ENCODE peak calls at places on chromosome 3, in seven cellular contexts. X, K, U, B, V, A and H are unnamed samples. For H3K27me3, the result is how much of the 10 kb centered on the place peaks cover.

GRCh38 chr3:147384210-147385058 is 21.9 kb downstream of the ZIC4 start:
- DNase-seq in X (no peak), K (no peak), U (no peak), B (no peak), V (no peak), A (no peak), H (no peak)

GRCh38 chr3:150931710-150932109 is 26.5 kb upstream of the MINDY4B start:
- DNase-seq in X (no peak), K (no peak), U (no peak), B (no peak), V (no peak), A (no peak), H (no peak)

GRCh38 chr3:184712579-184713355 is 903 bp upstream of the MAGEF1 start:
- DNase-seq in X (no peak), K (no peak), U (no peak), B (no peak), V (no peak), A (no peak), H (no peak)

GRCh38 chr3:162262145-162262544 is 765.5 kb downstream of the OTOL1 start:
- DNase-seq in X (no peak), K (no peak), U (no peak), B (no peak), V (no peak), A (no peak), H (no peak)

GRCh38 chr3:113124256-113124830 is 87.0 kb upstream of the BOC start:
- DNase-seq in X (no peak), K (no peak), U (no peak), B (no peak), V (no peak), A (no peak), H (no peak)

GRCh38 chr3:178420033-178420432 is 116.2 kb upstream of the KCNMB2 start:
- DNase-seq in X (no peak), K (no peak), U (no peak), B (no peak), V (no peak), A (no peak), H (no peak)

GRCh38 chr3:170346481-170347125 is 10.9 kb upstream of the SKIL start:
- DNase-seq in X (no peak), K (no peak), U (no peak), B (no peak), V (no peak), A (no peak), H (no peak)

GRCh38 chr3:22922317-22922716 is 280.8 kb upstream of the UBE2E2 start:
- DNase-seq in X (no peak), K (no peak), U (no peak), B (no peak), V (no peak), A (peak), H (no peak)

GRCh38 chr3:192929146-192929545 is 11.5 kb upstream of the MB21D2 start:
- DNase-seq in X (no peak), K (no peak), U (no peak), B (no peak), V (no peak), A (no peak), H (no peak)

GRCh38 chr3:123423806-123424205 is 25.1 kb downstream of the ADCY5 start:
- DNase-seq in X (no peak), K (no peak), U (no peak), B (no peak), V (no peak), A (no peak), H (no peak)

GRCh38 chr3:52934626-52935530 is 37.5 kb upstream of the STIMATE start:
- DNase-seq in X (peak), K (peak), U (no peak), B (peak), V (peak), A (peak), H (peak)

GRCh38 chr3:134018850-134019249 is 10.9 kb downstream of the SLCO2A1 start:
- DNase-seq in X (no peak), K (no peak), U (peak), B (no peak), V (no peak), A (no peak), H (no peak)

GRCh38 chr3:141279074-141279945 is 47.7 kb downstream of the PXYLP1 start:
- DNase-seq in X (no peak), K (no peak), U (peak), B (peak), V (no peak), A (no peak), H (no peak)

GRCh38 chr3:184250167-184250828 is 826 bp downstream of the EEF1AKMT4 start:
- DNase-seq in X (peak), K (peak), U (peak), B (peak), V (peak), A (peak), H (peak)

GRCh38 chr3:98846101-98846500 is 55.4 kb downstream of the DCBLD2 start:
- DNase-seq in X (no peak), K (no peak), U (no peak), B (no peak), V (no peak), A (no peak), H (no peak)

GRCh38 chr3:170431054-170431453 is 12.4 kb downstream of the CLDN11 start:
- DNase-seq in X (no peak), K (no peak), U (no peak), B (no peak), V (no peak), A (no peak), H (no peak)

GRCh38 chr3:183369117-183369516 is 59.3 kb downstream of the MCF2L2 start:
- DNase-seq in X (no peak), K (no peak), U (no peak), B (no peak), V (peak), A (no peak), H (no peak)

GRCh38 chr3:72462611-72463011 is 385.6 kb downstream of the SHQ1 start:
- DNase-seq in X (no peak), K (no peak), U (no peak), B (peak), V (no peak), A (no peak), H (no peak)

GRCh38 chr3:139110072-139110830 is 65.6 kb upstream of the PRR23C start:
- DNase-seq in X (peak), K (no peak), U (peak), B (no peak), V (no peak), A (no peak), H (no peak)

GRCh38 chr3:37536033-37536432 is 325.6 kb upstream of the CTDSPL start:
- DNase-seq in X (no peak), K (no peak), U (no peak), B (no peak), V (no peak), A (no peak), H (no peak)

GRCh38 chr3:44966795-44967278 is 9.1 kb downstream of the ZDHHC3 start:
- DNase-seq in X (peak), K (no peak), U (no peak), B (no peak), V (peak), A (no peak), H (peak)
- H3K27me3 ChIP-seq in X (under half), K (under half), U (under half), B (under half), V (under half), A (under half), H (under half)

DNA sequence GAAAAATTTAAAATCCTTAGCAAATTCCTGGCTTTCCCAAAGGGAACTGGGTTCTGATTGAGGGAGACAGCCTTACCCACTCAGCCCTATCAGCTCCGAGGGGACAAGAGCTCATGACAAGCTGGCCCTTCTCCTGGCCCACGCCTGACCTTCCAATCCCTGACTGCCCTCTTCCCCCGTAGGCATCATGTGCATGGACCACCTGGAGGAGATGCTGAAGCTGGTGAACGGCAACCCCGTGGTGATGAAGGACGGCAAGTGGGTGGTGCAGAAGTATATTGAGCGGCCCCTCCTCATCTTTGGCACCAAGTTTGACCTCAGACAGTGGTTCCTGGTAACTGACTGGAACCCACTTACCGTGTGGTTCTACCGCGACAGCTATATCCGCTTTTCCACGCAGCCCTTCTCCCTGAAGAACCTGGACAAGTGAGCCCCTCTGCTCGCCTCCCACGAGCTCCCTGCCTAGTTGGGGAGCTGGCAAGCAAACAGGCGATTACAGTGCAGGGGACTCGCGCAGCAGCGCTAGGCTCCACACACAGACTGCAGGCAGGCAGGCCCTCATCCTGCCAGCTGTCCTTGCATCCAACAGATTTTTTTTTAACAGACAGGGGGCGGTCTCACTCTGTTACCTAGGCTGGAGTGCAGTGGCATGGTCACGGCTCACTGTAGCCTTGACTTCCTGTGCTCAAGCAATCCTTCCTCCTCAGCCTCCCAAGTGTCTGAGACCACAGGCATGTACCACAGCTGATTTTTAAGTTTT is 16.8 kb downstream of the RPUSD3 start:
- DNase-seq in X (peak), K (no peak), U (no peak), B (peak), V (no peak), A (no peak), H (no peak)
- TF ChIP-seq POLR2AphosphoS5 in X (no peak), K (no peak), U (no peak), B (no peak), V (peak), A (no peak), H (no peak)

GRCh38 chr3:96813134-96813819 is 1.1 kb upstream of the EPHA6 start:
- DNase-seq in X (peak), K (peak), U (peak), B (peak), V (peak), A (peak), H (peak)

GRCh38 chr3:96813820-96814580 is 394 bp upstream of the EPHA6 start:
- DNase-seq in X (peak), K (no peak), U (no peak), B (peak), V (no peak), A (peak), H (peak)

GRCh38 chr3:96814581-96815567 is at the start of gene EPHA6:
- DNase-seq in X (no peak), K (no peak), U (no peak), B (no peak), V (no peak), A (no peak), H (no peak)
- H3K27me3 ChIP-seq in X (half or more), K (under half), U (under half), B (under half), V (under half), A (under half), H (under half)

DNA sequence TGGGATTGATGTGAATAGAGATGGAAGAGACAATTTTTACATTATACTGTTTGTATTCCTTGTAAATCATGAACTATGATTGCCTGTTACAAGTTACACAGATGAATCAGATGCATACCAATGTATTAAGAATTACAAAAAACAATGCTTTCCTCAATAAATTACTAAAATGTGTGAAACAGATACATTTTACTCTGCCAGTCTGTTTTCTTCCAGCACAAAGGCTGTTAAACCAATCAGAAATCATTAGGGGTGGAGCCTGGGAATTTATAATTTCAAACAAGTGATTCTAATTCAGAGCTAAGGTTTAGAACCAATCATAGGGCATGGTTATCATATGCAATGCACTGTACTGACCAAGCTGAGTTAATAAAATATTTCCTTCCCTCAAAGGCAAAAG is 21.8 kb upstream of the ANKRD28 start:
- DNase-seq in X (no peak), K (no peak), U (no peak), B (no peak), V (no peak), A (no peak), H (no peak)
- TF ChIP-seq POLR2AphosphoS5 in X (no peak), K (no peak), U (no peak), B (no peak), V (no peak), A (no peak), H (no peak)